ENCODE peak calls at places on chromosomes 6 and 20, in four cellular contexts. One of them, this sample, is unnamed. For H3K4me1, the result is how much of the 10 kb centered on the place peaks cover.

GRCh38 chr20:17537959-17538358 is 6.8 kb upstream of the BFSP1 start:
- DNase-seq in H1: no peak
- DNase-seq in GM12878: no peak
- DNase-seq in HepG2: no peak
- DNase-seq in this sample: no peak

GRCh38 chr20:50762045-50762422 is 30.7 kb downstream of the PARD6B start:
- DNase-seq in HepG2: no peak
- DNase-seq in GM12878: no peak
- DNase-seq in H1: no peak
- DNase-seq in this sample: no peak

GRCh38 chr6:28866342-28867077 is 57.3 kb downstream of the TRIM27 start:
- DNase-seq in H1: no peak
- DNase-seq in GM12878: no peak
- DNase-seq in HepG2: peak
- DNase-seq in this sample: no peak

GRCh38 chr6:45553730-45554344 is 176.1 kb upstream of the SUPT3H start:
- DNase-seq in GM12878: no peak
- DNase-seq in HepG2: no peak
- DNase-seq in H1: no peak
- DNase-seq in this sample: no peak

GRCh38 chr20:50625986-50626677 is 65.2 kb downstream of the RIPOR3 start:
- DNase-seq in HepG2: peak
- DNase-seq in GM12878: no peak
- DNase-seq in H1: no peak
- DNase-seq in this sample: peak

GRCh38 chr6:136403166-136403980 is 113.7 kb upstream of the BCLAF1 start:
- DNase-seq in GM12878: no peak
- DNase-seq in H1: no peak
- DNase-seq in HepG2: no peak
- DNase-seq in this sample: no peak

GRCh38 chr20:31551581-31552081 is 37.4 kb downstream of the HM13 start:
- DNase-seq in H1: no peak
- DNase-seq in HepG2: no peak
- DNase-seq in GM12878: no peak
- DNase-seq in this sample: no peak

GRCh38 chr20:44720994-44721784 is 6.0 kb downstream of the CCN5 start:
- DNase-seq in HepG2: no peak
- DNase-seq in GM12878: no peak
- DNase-seq in H1: no peak
- DNase-seq in this sample: no peak

GRCh38 chr6:150336299-150336698 is 32.5 kb upstream of the IYD start:
- DNase-seq in H1: no peak
- DNase-seq in HepG2: no peak
- DNase-seq in GM12878: peak
- DNase-seq in this sample: no peak

GRCh38 chr20:15196580-15197255 is 859.3 kb upstream of the FLRT3 start:
- DNase-seq in HepG2: no peak
- DNase-seq in H1: no peak
- DNase-seq in GM12878: no peak
- DNase-seq in this sample: no peak

GRCh38 chr6:157562997-157563396 is 182.0 kb downstream of the ZDHHC14 start:
- DNase-seq in H1: no peak
- DNase-seq in GM12878: no peak
- DNase-seq in HepG2: no peak
- DNase-seq in this sample: no peak

GRCh38 chr6:167325766-167326165 is 880 bp downstream of the TTLL2 start:
- DNase-seq in HepG2: no peak
- DNase-seq in GM12878: no peak
- DNase-seq in H1: no peak
- DNase-seq in this sample: no peak

GRCh38 chr6:80523531-80523970 is 417.1 kb downstream of the BCKDHB start:
- DNase-seq in GM12878: no peak
- DNase-seq in HepG2: no peak
- DNase-seq in H1: peak
- DNase-seq in this sample: peak

GRCh38 chr20:61127311-61128044 is 124.6 kb upstream of the CDH4 start:
- DNase-seq in HepG2: no peak
- DNase-seq in GM12878: no peak
- DNase-seq in H1: no peak
- DNase-seq in this sample: no peak

GRCh38 chr6:126797981-126798380 is 320.5 kb upstream of the RSPO3 start:
- DNase-seq in HepG2: no peak
- DNase-seq in H1: no peak
- DNase-seq in GM12878: no peak
- DNase-seq in this sample: no peak

GRCh38 chr6:113976806-113977205 is 5.9 kb upstream of the HDAC2 start:
- DNase-seq in H1: no peak
- DNase-seq in GM12878: no peak
- DNase-seq in HepG2: no peak
- DNase-seq in this sample: no peak

GRCh38 chr6:164928041-164928321 is 381.4 kb downstream of the C6orf118 start:
- DNase-seq in HepG2: no peak
- DNase-seq in GM12878: no peak
- DNase-seq in H1: no peak
- DNase-seq in this sample: no peak

GRCh38 chr6:75329703-75330102 is 45.1 kb upstream of the TMEM30A start:
- DNase-seq in GM12878: no peak
- DNase-seq in H1: no peak
- DNase-seq in HepG2: no peak
- DNase-seq in this sample: no peak

GRCh38 chr20:25009218-25010145 is 16.9 kb upstream of the APMAP start:
- DNase-seq in H1: no peak
- DNase-seq in GM12878: no peak
- DNase-seq in HepG2: no peak
- DNase-seq in this sample: no peak

GRCh38 chr20:11350126-11351005 is 567.3 kb upstream of the BTBD3 start:
- DNase-seq in GM12878: no peak
- DNase-seq in H1: no peak
- DNase-seq in HepG2: no peak
- DNase-seq in this sample: no peak

GRCh38 chr6:42378125-42378524 is 73.6 kb downstream of the TRERF1 start:
- DNase-seq in GM12878: no peak
- DNase-seq in H1: no peak
- DNase-seq in HepG2: no peak
- DNase-seq in this sample: no peak

GRCh38 chr6:148965287-148965686 is 218.5 kb downstream of the UST start:
- DNase-seq in GM12878: no peak
- DNase-seq in HepG2: no peak
- DNase-seq in H1: no peak
- DNase-seq in this sample: no peak

GRCh38 chr20:1872456-1873183 is 22.6 kb upstream of the SIRPA start:
- DNase-seq in H1: no peak
- DNase-seq in GM12878: no peak
- DNase-seq in HepG2: no peak
- DNase-seq in this sample: no peak

GRCh38 chr6:2799936-2800527 is 34.8 kb downstream of the WRNIP1 start:
- DNase-seq in HepG2: no peak
- DNase-seq in GM12878: no peak
- DNase-seq in H1: no peak
- DNase-seq in this sample: no peak

GRCh38 chr20:24502184-24502583 is 32.8 kb downstream of the SYNDIG1 start:
- DNase-seq in GM12878: no peak
- DNase-seq in H1: no peak
- DNase-seq in HepG2: no peak
- DNase-seq in this sample: no peak

DNA sequence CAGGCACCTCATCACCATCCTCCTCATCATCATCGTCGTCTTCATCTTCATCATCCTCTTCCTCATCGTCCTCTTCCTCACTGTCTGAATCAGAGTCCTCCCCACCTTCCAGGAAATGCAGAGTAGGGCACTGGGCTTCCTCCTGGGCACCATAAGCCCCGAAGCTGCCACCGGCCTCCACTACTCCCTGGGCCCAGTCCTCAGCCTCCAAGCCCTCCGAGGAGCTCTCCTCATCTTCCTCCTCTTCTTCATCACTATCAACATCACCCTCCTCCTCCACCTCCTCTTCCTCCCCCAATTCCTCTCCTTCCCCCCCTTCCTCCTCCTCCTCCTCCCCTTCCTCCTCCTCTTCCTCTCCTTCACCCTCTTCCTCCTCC is 1.7 kb downstream of the CENPB start:
- DNase-seq in GM12878: no peak
- DNase-seq in H1: no peak
- DNase-seq in HepG2: no peak
- DNase-seq in this sample: no peak
- H3K4me3 ChIP-seq in GM12878: no peak
- H3K4me3 ChIP-seq in H1: no peak
- H3K4me3 ChIP-seq in HepG2: no peak
- H3K4me3 ChIP-seq in this sample: no peak

GRCh38 chr20:56200456-56200855 is 48.1 kb upstream of the MC3R start:
- DNase-seq in H1: no peak
- DNase-seq in GM12878: no peak
- DNase-seq in HepG2: peak
- DNase-seq in this sample: peak
- TF ChIP-seq SUZ12 in H1: no peak
- TF ChIP-seq SUZ12 in GM12878: no peak
- TF ChIP-seq SUZ12 in HepG2: no peak
- TF ChIP-seq SUZ12 in this sample: no peak

GRCh38 chr6:143962644-143962929 is 45.5 kb downstream of the PLAGL1 start:
- DNase-seq in GM12878: no peak
- DNase-seq in H1: no peak
- DNase-seq in HepG2: no peak
- DNase-seq in this sample: peak
- H3K4me1 ChIP-seq in GM12878: under half
- H3K4me1 ChIP-seq in H1: half or more
- H3K4me1 ChIP-seq in HepG2: under half
- H3K4me1 ChIP-seq in this sample: under half

GRCh38 chr6:141056945-141057635 is 1075.6 kb upstream of the GJE1 start:
- DNase-seq in GM12878: no peak
- DNase-seq in HepG2: no peak
- DNase-seq in H1: no peak
- DNase-seq in this sample: no peak
- H3K4me3 ChIP-seq in GM12878: no peak
- H3K4me3 ChIP-seq in HepG2: no peak
- H3K4me3 ChIP-seq in H1: no peak
- H3K4me3 ChIP-seq in this sample: no peak

DNA sequence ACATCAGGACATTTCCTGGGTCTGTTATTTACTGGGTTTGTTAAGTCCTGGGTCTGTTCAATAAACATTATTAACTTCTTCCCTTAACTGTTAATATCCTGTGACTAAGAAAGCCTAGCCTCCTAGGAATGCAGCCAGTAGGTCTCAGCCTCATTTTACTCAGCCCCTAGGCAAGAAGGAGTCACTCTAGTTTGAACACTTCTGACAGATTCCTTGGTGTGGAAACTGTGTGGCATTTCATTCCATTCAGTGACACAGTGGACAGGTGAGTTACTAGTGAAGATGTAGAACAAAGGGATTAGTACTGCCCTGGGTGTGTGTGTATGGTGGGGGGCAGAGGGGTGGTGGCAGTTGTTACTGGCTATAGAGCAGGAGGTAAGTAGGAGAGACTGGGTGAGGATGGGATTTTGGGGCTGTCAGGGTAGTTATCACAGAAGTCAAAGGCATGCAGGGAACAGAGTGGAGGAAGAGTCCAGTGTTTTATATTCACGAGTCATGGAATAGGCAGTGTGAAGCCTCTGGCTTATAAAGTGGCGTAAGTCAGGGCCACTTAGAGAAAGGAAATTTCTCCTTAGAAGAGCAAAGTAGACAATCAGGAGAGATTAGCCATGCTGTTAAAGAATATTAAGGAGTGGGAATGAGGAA is 28.4 kb downstream of the RNF182 start:
- DNase-seq in HepG2: no peak
- DNase-seq in GM12878: no peak
- DNase-seq in H1: no peak
- DNase-seq in this sample: peak
- TF ChIP-seq SUZ12 in HepG2: no peak
- TF ChIP-seq SUZ12 in GM12878: no peak
- TF ChIP-seq SUZ12 in H1: no peak
- TF ChIP-seq SUZ12 in this sample: no peak

GRCh38 chr6:93388070-93388469 is 31.3 kb downstream of the EPHA7 start:
- DNase-seq in GM12878: no peak
- DNase-seq in HepG2: no peak
- DNase-seq in H1: no peak
- DNase-seq in this sample: no peak
- H3K4me1 ChIP-seq in GM12878: under half
- H3K4me1 ChIP-seq in HepG2: under half
- H3K4me1 ChIP-seq in H1: under half
- H3K4me1 ChIP-seq in this sample: under half

GRCh38 chr20:37907677-37908397 is 4.9 kb downstream of the VSTM2L start:
- DNase-seq in GM12878: no peak
- DNase-seq in H1: no peak
- DNase-seq in HepG2: no peak
- DNase-seq in this sample: peak

GRCh38 chr20:37904845-37905244 is 1.9 kb downstream of the VSTM2L start:
- DNase-seq in H1: no peak
- DNase-seq in HepG2: no peak
- DNase-seq in GM12878: no peak
- DNase-seq in this sample: no peak

GRCh38 chr20:37904008-37904675 is 1.2 kb downstream of the VSTM2L start:
- DNase-seq in HepG2: no peak
- DNase-seq in H1: no peak
- DNase-seq in GM12878: no peak
- DNase-seq in this sample: no peak

GRCh38 chr20:37905969-37906613 is 3.2 kb downstream of the VSTM2L start:
- DNase-seq in H1: no peak
- DNase-seq in GM12878: no peak
- DNase-seq in HepG2: no peak
- DNase-seq in this sample: no peak

GRCh38 chr20:37907330-37907676 is 4.4 kb downstream of the VSTM2L start:
- DNase-seq in GM12878: no peak
- DNase-seq in H1: no peak
- DNase-seq in HepG2: no peak
- DNase-seq in this sample: no peak
- H3K4me3 ChIP-seq in GM12878: no peak
- H3K4me3 ChIP-seq in H1: no peak
- H3K4me3 ChIP-seq in HepG2: no peak
- H3K4me3 ChIP-seq in this sample: no peak

GRCh38 chr20:52236292-52236691 is 44.7 kb upstream of the ZFP64 start:
- DNase-seq in GM12878: no peak
- DNase-seq in HepG2: no peak
- DNase-seq in H1: no peak
- DNase-seq in this sample: no peak
- TF ChIP-seq SUZ12 in GM12878: no peak
- TF ChIP-seq SUZ12 in HepG2: no peak
- TF ChIP-seq SUZ12 in H1: no peak
- TF ChIP-seq SUZ12 in this sample: no peak

DNA sequence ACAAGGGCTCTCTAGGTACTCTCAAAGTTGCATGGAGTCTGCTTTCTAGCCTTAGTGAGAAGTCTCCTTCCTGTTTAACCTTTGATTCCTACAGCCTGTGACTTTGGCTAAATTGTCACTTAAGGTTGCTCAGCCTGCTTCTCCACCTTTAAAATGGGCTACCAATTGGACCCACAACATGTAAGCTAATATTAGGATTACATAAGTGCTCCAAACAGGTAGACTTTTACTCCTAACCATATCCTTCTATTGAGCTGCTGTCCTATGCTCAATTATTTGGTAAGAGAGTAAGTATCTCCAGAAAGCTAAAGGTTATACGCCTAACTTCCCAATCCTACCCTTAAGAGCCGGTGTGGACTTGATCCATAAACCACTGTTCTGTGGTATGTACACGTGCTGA is 2.9 kb downstream of the PCNA start:
- DNase-seq in HepG2: no peak
- DNase-seq in H1: no peak
- DNase-seq in GM12878: no peak
- DNase-seq in this sample: no peak
- H3K4me1 ChIP-seq in HepG2: half or more
- H3K4me1 ChIP-seq in H1: under half
- H3K4me1 ChIP-seq in GM12878: under half
- H3K4me1 ChIP-seq in this sample: under half